ENCODE peak calls at places on chromosomes 3 and 15, in ten cellular contexts. A is HFFc6, U is endothelial cell, I is NCI-H460, N is GF-D8, J is choroid plexus epithelial cell, B is caudate nucleus, H is WTC11, F is brain microvascular endothelial cell, R is RKO. E is an unnamed sample.

GRCh38 chr3:69444980-69445379 is 59.1 kb upstream of the FRMD4B start:
- DNase-seq in A (peak; percentile 17), U (no peak), I (no peak), N (no peak), J (no peak), B (no peak), H (no peak), F (no peak), R (no peak), E (no peak)

GRCh38 chr15:47991376-47991775 is 129.4 kb upstream of the SLC24A5 start:
- DNase-seq in A (no peak), U (no peak), I (no peak), N (no peak), J (peak; percentile 20), B (no peak), H (no peak), F (peak; percentile 39), R (no peak), E (no peak)

GRCh38 chr3:99505646-99506269 is 132.6 kb upstream of the COL8A1 start:
- DNase-seq in A (peak; percentile 92), U (no peak), I (peak; percentile 97), N (no peak), J (peak; percentile 95), B (no peak), H (no peak), F (peak; percentile 96), R (peak; percentile 80), E (peak; percentile 79)

GRCh38 chr3:20682573-20682972 is 496.6 kb upstream of the SGO1 start:
- DNase-seq in A (no peak), U (no peak), I (no peak), N (no peak), J (peak; percentile 7), B (no peak), H (no peak), F (peak; percentile 52), R (no peak), E (no peak)

GRCh38 chr15:48191574-48192225 is at the start of gene CTXN2:
- DNase-seq in A (no peak), U (peak; percentile 11), I (no peak), N (no peak), J (peak; percentile 16), B (peak; percentile 27), H (no peak), F (no peak), R (no peak), E (no peak)

GRCh38 chr3:129261850-129262249 is 12.4 kb downstream of the COPG1 start:
- DNase-seq in A (no peak), U (no peak), I (no peak), N (no peak), J (no peak), B (no peak), H (no peak), F (no peak), R (no peak), E (no peak)

GRCh38 chr15:59153466-59153865 is 48.5 kb downstream of the CCNB2 start:
- DNase-seq in A (no peak), U (no peak), I (no peak), N (no peak), J (no peak), B (no peak), H (no peak), F (no peak), R (no peak), E (no peak)

GRCh38 chr3:141114179-141114745 is 63.1 kb downstream of the SPSB4 start:
- DNase-seq in A (no peak), U (no peak), I (no peak), N (no peak), J (no peak), B (no peak), H (no peak), F (no peak), R (no peak), E (no peak)

GRCh38 chr3:184259878-184260570 is 1.3 kb downstream of the CAMK2N2 start:
- DNase-seq in A (no peak), U (peak; percentile 59), I (no peak), N (no peak), J (peak; percentile 38), B (no peak), H (peak; percentile 56), F (peak; percentile 20), R (peak; percentile 45), E (no peak)

GRCh38 chr3:99706410-99706809 is 68.0 kb downstream of the COL8A1 start:
- DNase-seq in A (no peak), U (no peak), I (no peak), N (no peak), J (peak; percentile 57), B (no peak), H (no peak), F (no peak), R (no peak), E (no peak)

GRCh38 chr15:31482122-31482922 is 155.7 kb downstream of the KLF13 start:
- DNase-seq in A (no peak), U (no peak), I (no peak), N (no peak), J (no peak), B (no peak), H (no peak), F (no peak), R (no peak), E (no peak)

GRCh38 chr3:27880969-27881892 is 159.1 kb upstream of the EOMES start:
- DNase-seq in A (no peak), U (no peak), I (no peak), N (no peak), J (no peak), B (no peak), H (no peak), F (no peak), R (no peak), E (no peak)

GRCh38 chr3:61334783-61335182 is 83.5 kb upstream of the FHIT start:
- DNase-seq in A (no peak), U (no peak), I (no peak), N (no peak), J (no peak), B (no peak), H (no peak), F (no peak), R (no peak), E (no peak)

GRCh38 chr3:39752019-39752637 is 57.3 kb upstream of the MYRIP start:
- DNase-seq in A (no peak), U (no peak), I (no peak), N (no peak), J (no peak), B (no peak), H (no peak), F (no peak), R (no peak), E (no peak)

GRCh38 chr3:52873433-52874159 is 23.8 kb downstream of the STIMATE start:
- DNase-seq in A (no peak), U (no peak), I (peak; percentile 43), N (no peak), J (peak; percentile 78), B (no peak), H (no peak), F (peak; percentile 5), R (no peak), E (no peak)

GRCh38 chr3:150407051-150407817 is 864 bp upstream of the TSC22D2 start:
- DNase-seq in A (peak; percentile 56), U (no peak), I (no peak), N (no peak), J (no peak), B (no peak), H (no peak), F (no peak), R (peak; percentile 35), E (no peak)

GRCh38 chr3:189071452-189071851 is 100.3 kb upstream of the TPRG1 start:
- DNase-seq in A (no peak), U (no peak), I (no peak), N (no peak), J (no peak), B (no peak), H (no peak), F (no peak), R (peak; percentile 10), E (no peak)

GRCh38 chr3:178732824-178733223 is 196.6 kb downstream of the KCNMB2 start:
- DNase-seq in A (no peak), U (no peak), I (no peak), N (no peak), J (no peak), B (no peak), H (no peak), F (no peak), R (no peak), E (no peak)

GRCh38 chr3:27644936-27645335 is 77.2 kb downstream of the EOMES start:
- DNase-seq in A (no peak), U (no peak), I (no peak), N (no peak), J (no peak), B (no peak), H (no peak), F (no peak), R (no peak), E (no peak)

GRCh38 chr3:123068227-123069020 is 1.6 kb downstream of the PDIA5 start:
- DNase-seq in A (no peak), U (no peak), I (no peak), N (no peak), J (no peak), B (no peak), H (peak; percentile 66), F (no peak), R (peak; percentile 7), E (no peak)

GRCh38 chr3:126781406-126781805 is 77.4 kb downstream of the CHCHD6 start:
- DNase-seq in A (no peak), U (no peak), I (no peak), N (no peak), J (no peak), B (no peak), H (no peak), F (no peak), R (no peak), E (no peak)

GRCh38 chr3:123750659-123751420 is 133.3 kb downstream of the MYLK start:
- DNase-seq in A (peak; percentile 92), U (no peak), I (no peak), N (no peak), J (peak; percentile 76), B (no peak), H (no peak), F (peak; percentile 71), R (peak; percentile 12), E (no peak)

GRCh38 chr3:177055557-177056290 is 141.6 kb downstream of the TBL1XR1 start:
- DNase-seq in A (no peak), U (no peak), I (no peak), N (no peak), J (no peak), B (no peak), H (no peak), F (no peak), R (no peak), E (peak; percentile 89)

GRCh38 chr15:60374628-60375081 is 23.1 kb downstream of the ANXA2 start:
- DNase-seq in A (peak; percentile 98), U (no peak), I (peak; percentile 97), N (no peak), J (peak; percentile 97), B (no peak), H (peak; percentile 30), F (peak; percentile 96), R (peak; percentile 85), E (no peak)

GRCh38 chr15:94970831-94971230 is 739.5 kb downstream of the MCTP2 start:
- DNase-seq in A (no peak), U (no peak), I (no peak), N (no peak), J (no peak), B (no peak), H (no peak), F (no peak), R (no peak), E (no peak)

GRCh38 chr15:80989518-80990478 is at the start of gene MESD:
- DNase-seq in A (peak; percentile 88), U (peak; percentile 99), I (peak; percentile 91), N (peak; percentile 79), J (peak; percentile 97), B (peak; percentile 83), H (peak; percentile 98), F (peak; percentile 93), R (peak; percentile 95), E (no peak)

GRCh38 chr3:188792788-188793187 is 379.0 kb upstream of the TPRG1 start:
- DNase-seq in A (no peak), U (peak; percentile 39), I (no peak), N (no peak), J (peak; percentile 63), B (no peak), H (peak; percentile 48), F (peak; percentile 39), R (no peak), E (no peak)

GRCh38 chr15:74788042-74788715 is 6.3 kb downstream of the CSK start:
- DNase-seq in A (no peak), U (no peak), I (no peak), N (no peak), J (no peak), B (no peak), H (no peak), F (no peak), R (no peak), E (no peak)